ENCODE peak calls at places on chromosome 3, in eight cellular contexts. K is hepatocyte, F is GM06990, M is A549, E is lower lobe of right lung, Q is HFF-Myc, C is tibial nerve, H is endothelial cell. L is an unnamed sample.

GRCh38 chr3:195258449-195259145 is 12.4 kb downstream of the XXYLT1 start:
- DNase-seq in M (no peak), Q (no peak), H (no peak), C (no peak), E (no peak), F (no peak), K (no peak), L (no peak)

GRCh38 chr3:128394033-128394432 is 72.7 kb downstream of the DNAJB8 start:
- DNase-seq in H (no peak), K (no peak), M (no peak), F (no peak), Q (no peak), E (no peak), C (no peak), L (no peak)

GRCh38 chr3:1190576-1190975 is 97.8 kb downstream of the CNTN6 start:
- DNase-seq in F (no peak), M (no peak), E (no peak), H (no peak), C (no peak), K (no peak), Q (no peak), L (no peak)

GRCh38 chr3:127999509-128000106 is 52.6 kb upstream of the SEC61A1 start:
- DNase-seq in E (no peak), H (no peak), C (no peak), K (no peak), M (no peak), Q (no peak), F (no peak), L (no peak)

GRCh38 chr3:99866167-99866810 is 48.6 kb downstream of the CMSS1 start:
- DNase-seq in K (no peak), F (no peak), M (no peak), H (no peak), Q (peak; percentile 57), C (no peak), E (no peak), L (no peak)

GRCh38 chr3:31051226-31051625 is 156.8 kb upstream of the GADL1 start:
- DNase-seq in C (no peak), E (no peak), Q (no peak), K (no peak), M (no peak), F (no peak), H (no peak), L (no peak)

GRCh38 chr3:186823391-186823790 is 17.1 kb upstream of the RFC4 start:
- DNase-seq in C (no peak), F (no peak), M (no peak), K (no peak), Q (no peak), E (no peak), H (no peak), L (peak; percentile 17)

GRCh38 chr3:123229145-123229544 is 27.4 kb downstream of the SEC22A start:
- DNase-seq in Q (no peak), E (no peak), C (no peak), M (no peak), K (no peak), H (no peak), F (no peak), L (no peak)

GRCh38 chr3:69370945-69371301 is 15.0 kb downstream of the FRMD4B start:
- DNase-seq in H (no peak), Q (no peak), E (no peak), F (no peak), C (no peak), M (no peak), K (no peak), L (no peak)

GRCh38 chr3:42686832-42687650 is 1.7 kb downstream of the KLHL40 start:
- DNase-seq in M (no peak), E (no peak), F (no peak), C (no peak), Q (no peak), H (no peak), K (no peak), L (no peak)

GRCh38 chr3:123789160-123789559 is 95.0 kb downstream of the MYLK start:
- DNase-seq in C (no peak), K (peak; percentile 27), Q (no peak), E (no peak), F (no peak), H (no peak), M (no peak), L (no peak)

GRCh38 chr3:107367353-107367752 is 9.9 kb upstream of the CCDC54 start:
- DNase-seq in Q (peak; percentile 41), C (no peak), H (no peak), E (no peak), M (peak; percentile 28), K (no peak), F (no peak), L (peak; percentile 17)

GRCh38 chr3:58531956-58532355 is 5.0 kb downstream of the ACOX2 start:
- DNase-seq in M (no peak), F (no peak), H (no peak), Q (no peak), C (no peak), K (no peak), E (no peak), L (no peak)

DNA sequence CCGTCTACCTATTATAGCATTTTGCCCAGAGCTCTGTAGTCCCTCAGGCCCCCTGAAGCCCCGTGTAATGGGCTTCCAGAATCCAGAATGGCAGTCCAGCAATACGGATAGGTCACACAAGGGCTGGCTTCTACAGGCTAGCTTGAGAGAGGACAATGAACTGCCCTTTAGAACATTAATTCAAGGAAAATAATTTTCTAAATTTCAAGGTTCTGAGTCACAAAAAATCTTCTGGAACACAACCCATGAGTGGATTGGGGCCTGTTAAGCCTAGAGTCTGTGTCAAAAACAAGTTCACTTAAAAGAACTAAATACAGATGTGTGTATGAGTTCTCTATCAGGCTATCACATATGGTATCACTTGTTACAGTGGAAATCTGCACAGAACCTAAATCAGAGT is 28.8 kb downstream of the DCP1A start:
- DNase-seq in K (no peak), C (no peak), M (no peak), H (no peak), E (no peak), Q (peak; percentile 21), F (no peak), L (no peak)
- TF ChIP-seq CTCF in K (no peak), C (no peak), M (no peak), H (no peak), E (no peak), Q (no peak), F (no peak), L (no peak)

GRCh38 chr3:188664795-188665194 is 507.0 kb upstream of the TPRG1 start:
- DNase-seq in F (no peak), C (no peak), H (peak; percentile 20), K (no peak), E (no peak), M (no peak), Q (no peak), L (peak; percentile 29)
- TF ChIP-seq CTCF in F (peak; percentile 37), C (no peak), H (no peak), K (no peak), E (peak; percentile 10), M (peak; percentile 37), Q (peak; percentile 27), L (peak; percentile 42)

DNA sequence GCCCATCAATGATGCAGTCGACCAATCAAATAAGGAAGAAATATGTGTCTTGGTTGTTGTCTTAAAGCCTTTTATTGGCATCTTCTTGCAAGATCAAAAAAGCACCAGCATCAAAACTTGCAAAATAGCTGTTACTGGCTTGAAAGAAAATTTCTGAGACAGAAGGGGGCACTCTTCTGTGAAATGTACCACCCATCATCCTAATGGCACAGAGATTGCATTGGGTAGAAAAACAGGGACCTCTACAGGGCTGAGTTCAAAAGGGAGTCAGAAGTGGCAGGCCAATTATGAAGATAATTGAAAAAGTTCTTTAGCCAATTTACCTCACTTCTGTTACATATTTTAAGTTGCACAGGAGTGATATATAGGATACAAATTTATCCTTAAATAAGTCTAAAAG is 122.3 kb upstream of the GPR149 start:
- DNase-seq in K (no peak), Q (no peak), C (no peak), H (peak; percentile 7), E (no peak), M (no peak), F (no peak), L (no peak)
- TF ChIP-seq CTCF in K (no peak), Q (peak; percentile 10), C (no peak), H (no peak), E (no peak), M (no peak), F (peak; percentile 10), L (no peak)

DNA sequence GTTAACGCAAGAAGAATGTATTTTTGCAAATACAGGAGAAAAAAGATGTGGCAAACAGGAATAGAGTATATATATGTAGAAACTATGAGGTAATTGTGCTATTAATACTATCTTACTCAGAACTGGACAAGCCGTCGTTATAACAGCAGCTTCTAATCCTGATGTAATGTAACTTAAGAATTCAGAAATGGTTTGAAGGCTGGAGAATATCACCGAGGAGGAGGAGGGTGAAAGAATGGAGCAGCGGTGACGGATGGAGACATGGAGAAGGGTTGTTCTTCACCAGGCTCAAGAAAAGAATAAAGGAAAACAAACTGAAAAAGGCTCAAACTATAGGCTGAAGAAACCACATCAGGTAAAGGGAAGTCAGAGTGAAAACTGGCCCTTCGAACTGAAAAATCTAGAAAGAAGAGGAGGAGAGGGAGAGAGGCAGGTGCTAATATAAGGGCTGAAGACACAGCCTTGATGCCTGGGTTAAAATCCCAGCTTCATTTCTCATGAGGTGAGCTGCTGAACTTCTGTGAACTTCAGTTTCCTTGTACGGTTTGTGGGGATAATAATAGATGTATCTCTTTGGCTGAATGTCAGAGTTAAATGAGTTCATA is 44.0 kb downstream of the GOLIM4 start:
- DNase-seq in H (no peak), C (no peak), Q (no peak), K (no peak), F (peak; percentile 66), M (no peak), E (no peak), L (no peak)
- TF ChIP-seq CTCF in H (no peak), C (no peak), Q (no peak), K (no peak), F (no peak), M (no peak), E (no peak), L (no peak)

GRCh38 chr3:44712455-44713075 is at the start of gene ZNF502:
- DNase-seq in M (peak; percentile 51), C (peak; percentile 78), E (peak; percentile 89), Q (peak; percentile 67), H (peak; percentile 48), F (peak; percentile 36), K (peak; percentile 83), L (peak; percentile 84)
- TF ChIP-seq CTCF in M (no peak), C (peak; percentile 40), E (peak; percentile 41), Q (peak; percentile 27), H (no peak), F (no peak), K (peak; percentile 30), L (peak; percentile 19)

GRCh38 chr3:50978991-50979667 is 304.4 kb downstream of the DOCK3 start:
- DNase-seq in F (no peak), C (no peak), K (no peak), E (no peak), Q (no peak), H (no peak), M (no peak), L (no peak)
- TF ChIP-seq CTCF in F (peak; percentile 13), C (no peak), K (no peak), E (no peak), Q (no peak), H (no peak), M (no peak), L (no peak)

DNA sequence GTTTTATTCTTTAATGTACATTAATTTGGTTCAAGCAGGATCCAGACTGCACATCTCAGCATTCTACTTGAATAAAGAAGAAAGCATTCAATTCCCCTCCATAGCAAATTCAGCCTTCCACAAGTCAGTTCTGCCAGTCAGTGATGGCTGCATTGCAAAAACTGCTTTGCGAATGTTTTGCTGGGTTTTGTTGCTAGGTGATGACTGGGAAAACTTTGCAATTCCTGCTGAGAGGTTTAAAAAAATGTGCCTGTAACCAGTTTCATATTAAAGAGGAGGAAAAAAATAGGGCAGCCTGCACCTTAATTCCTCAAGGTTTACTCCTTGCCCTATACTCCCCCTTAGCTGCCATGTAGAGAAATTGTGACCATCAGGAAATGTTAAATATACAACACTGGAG is 225.6 kb upstream of the ATP11B start:
- DNase-seq in M (no peak), F (no peak), C (no peak), Q (no peak), H (no peak), E (no peak), K (peak; percentile 25), L (no peak)
- TF ChIP-seq CTCF in M (no peak), F (no peak), C (no peak), Q (no peak), H (no peak), E (no peak), K (no peak), L (no peak)

L was measured in activated CD8-positive, alpha-beta T cell treated with anti-CD3 and anti-CD28 coated beads for 36 hours.